ENCODE peak calls at places on chromosomes 12 and 14, in four cellular contexts. Y is K562, Z is endothelial cell of umbilical vein, C is keratinocyte. T is an unnamed sample.
A peak's percentile ranks its signal among the peaks of the same experiment; 100 is the strongest.

GRCh38 chr12:75997658-75998057 is 33.9 kb downstream of the PHLDA1 start:
- DNase-seq in Y (no peak), C (no peak), Z (peak; percentile 60), T (no peak)

GRCh38 chr12:14262771-14263511 is 102.5 kb upstream of the ATF7IP start:
- DNase-seq in C (no peak), Y (no peak), Z (no peak), T (no peak)

GRCh38 chr12:92466391-92467305 is 236.1 kb upstream of the PLEKHG7 start:
- DNase-seq in C (no peak), Z (no peak), Y (no peak), T (peak; percentile 62)

GRCh38 chr12:65779091-65779642 is 45.1 kb upstream of the HMGA2 start:
- DNase-seq in Z (peak; percentile 51), Y (no peak), C (no peak), T (peak; percentile 61)

GRCh38 chr12:124028560-124028935 is 55.5 kb downstream of the ZNF664 start:
- DNase-seq in Y (no peak), C (no peak), Z (no peak), T (no peak)

GRCh38 chr14:77790566-77791224 is 9.2 kb upstream of the ADCK1 start:
- DNase-seq in Z (no peak), C (peak; percentile 2), Y (no peak), T (no peak)

GRCh38 chr14:93019367-93019843 is 96.3 kb downstream of the ITPK1 start:
- DNase-seq in Y (no peak), Z (no peak), C (no peak), T (no peak)

GRCh38 chr14:22386924-22387775 is 201.9 kb downstream of the DAD1 start:
- DNase-seq in Y (peak; percentile 56), Z (peak; percentile 77), C (peak; percentile 17), T (peak; percentile 72)

GRCh38 chr12:20367731-20368652 is at the start of gene PDE3A:
- DNase-seq in Z (peak; percentile 92), C (no peak), Y (no peak), T (peak; percentile 73)

GRCh38 chr14:80636071-80636470 is 305.5 kb downstream of the CEP128 start:
- DNase-seq in Z (no peak), C (no peak), Y (no peak), T (peak; percentile 17)

GRCh38 chr14:104876251-104876699 is 11.2 kb downstream of the CEP170B start:
- DNase-seq in C (no peak), Z (no peak), Y (peak; percentile 86), T (peak; percentile 16)

GRCh38 chr12:102685172-102685571 is 204.8 kb upstream of the IGF1 start:
- DNase-seq in C (no peak), Z (no peak), Y (no peak), T (no peak)

GRCh38 chr14:104393199-104393897 is 186.2 kb upstream of the C14orf180 start:
- DNase-seq in C (no peak), Z (no peak), Y (no peak), T (no peak)

GRCh38 chr12:124774462-124775167 is 89.0 kb downstream of the SCARB1 start:
- DNase-seq in C (peak; percentile 49), Z (no peak), Y (no peak), T (peak; percentile 85)

GRCh38 chr12:6472491-6472890 is 2.0 kb upstream of the VAMP1 start:
- DNase-seq in C (no peak), Z (no peak), Y (no peak), T (no peak)
- H3K9me1 ChIP-seq in C (no peaks in the 10 kb centered on the region), Z (no peaks in the 10 kb centered on the region), Y (no peaks in the 10 kb centered on the region), T (peaks cover 6% of the 10 kb centered on the region)

GRCh38 chr14:103127861-103128598 is 4.8 kb downstream of the TNFAIP2 start:
- DNase-seq in Z (no peak), C (no peak), Y (no peak), T (no peak)
- H3K4me2 ChIP-seq in Z (no peak overlapping the region), C (peak overlapping the region; percentile 25), Y (no peak overlapping the region), T (no peak overlapping the region)

DNA sequence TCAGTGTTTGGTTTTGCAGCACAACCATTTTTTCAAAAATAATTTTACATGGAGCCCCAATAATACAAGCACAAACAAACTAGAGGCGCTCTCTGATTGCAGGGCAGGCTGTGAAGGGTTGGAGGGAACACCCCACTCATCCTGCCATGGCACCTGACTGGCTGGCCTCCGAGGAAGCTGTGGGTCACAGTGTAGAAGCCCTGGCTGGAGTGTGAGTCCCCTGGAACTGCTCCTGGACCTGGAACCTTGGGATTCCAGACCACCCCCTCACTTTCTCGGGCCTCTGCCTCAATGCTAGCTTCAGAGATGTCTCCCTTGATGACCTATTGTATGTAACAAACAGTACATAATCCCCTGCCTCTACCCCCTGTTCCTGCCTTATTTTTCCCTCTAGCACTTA is 14.8 kb upstream of the SERPINA12 start:
- DNase-seq in C (no peak), Y (no peak), Z (no peak), T (no peak)
- H3K9me1 ChIP-seq in C (no peaks in the 10 kb centered on the region), Y (no peaks in the 10 kb centered on the region), Z (no peaks in the 10 kb centered on the region), T (no peaks in the 10 kb centered on the region)

GRCh38 chr14:61766136-61766535 is 3.9 kb downstream of the SNAPC1 start:
- DNase-seq in Y (no peak), C (no peak), Z (peak; percentile 31), T (no peak)
- H3K4me2 ChIP-seq in Y (no peak overlapping the region), C (peak overlapping the region; percentile 95), Z (peak overlapping the region; percentile 73), T (peak overlapping the region; percentile 0)

GRCh38 chr12:94770777-94771176 is 120.4 kb upstream of the TMCC3 start:
- DNase-seq in Y (no peak), Z (no peak), C (no peak), T (no peak)

GRCh38 chr12:94771741-94772140 is 121.4 kb upstream of the TMCC3 start:
- DNase-seq in C (no peak), Z (no peak), Y (no peak), T (no peak)

GRCh38 chr12:94770397-94770759 is 120.0 kb upstream of the TMCC3 start:
- DNase-seq in Z (no peak), Y (no peak), C (no peak), T (no peak)

GRCh38 chr12:94769746-94770396 is 119.5 kb upstream of the TMCC3 start:
- DNase-seq in C (no peak), Y (no peak), Z (no peak), T (no peak)

GRCh38 chr12:94771199-94771598 is 120.8 kb upstream of the TMCC3 start:
- DNase-seq in Y (no peak), C (no peak), Z (peak; percentile 66), T (no peak)
- H3K9me1 ChIP-seq in Y (no peaks in the 10 kb centered on the region), C (no peaks in the 10 kb centered on the region), Z (no peaks in the 10 kb centered on the region), T (no peaks in the 10 kb centered on the region)

GRCh38 chr14:69879175-69880047 is at the start of gene SMOC1:
- DNase-seq in Z (peak; percentile 57), Y (peak; percentile 8), C (no peak), T (peak; percentile 79)
- H3K4me2 ChIP-seq in Z (no peak within 1 kb of the TSS), Y (no peak within 1 kb of the TSS), C (peak within 1 kb of the TSS; percentile 87), T (peak within 1 kb of the TSS; percentile 93)

DNA sequence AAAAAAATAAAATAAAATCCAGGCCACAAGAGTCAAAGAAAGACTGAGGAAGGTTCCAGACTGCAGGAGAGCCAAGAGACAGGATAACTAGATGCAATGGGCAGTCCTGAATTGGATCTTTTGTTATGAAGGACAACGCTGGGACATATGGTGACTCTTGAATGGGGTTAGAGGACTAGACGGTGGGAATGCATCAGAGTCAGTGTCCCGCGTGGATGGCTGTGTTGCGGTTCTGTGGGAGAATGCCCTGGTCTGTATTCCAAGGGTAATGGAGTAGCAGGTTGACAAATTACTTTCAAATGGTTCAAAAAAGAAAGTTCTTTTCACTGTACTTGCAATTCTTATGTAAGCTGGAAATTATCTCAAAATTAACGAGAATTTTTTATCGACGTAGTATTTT is 20.1 kb downstream of the SSH1 start:
- DNase-seq in Z (no peak), Y (no peak), C (no peak), T (no peak)
- H3K9me1 ChIP-seq in Z (no peaks in the 10 kb centered on the region), Y (no peaks in the 10 kb centered on the region), C (no peaks in the 10 kb centered on the region), T (peaks cover 37% of the 10 kb centered on the region)

GRCh38 chr12:108862588-108862959 is 5.2 kb upstream of the SSH1 start:
- DNase-seq in Y (no peak), C (no peak), Z (no peak), T (no peak)
- H3K4me2 ChIP-seq in Y (no peak overlapping the region), C (no peak overlapping the region), Z (no peak overlapping the region), T (no peak overlapping the region)

GRCh38 chr12:57147641-57147944 is 174 bp upstream of the LRP1-AS start:
- DNase-seq in Y (no peak), C (no peak), Z (peak; percentile 44), T (peak; percentile 74)
- H3K9me1 ChIP-seq in Y (no peaks in the 10 kb centered on the region), C (no peaks in the 10 kb centered on the region), Z (no peaks in the 10 kb centered on the region), T (peaks cover 52% of the 10 kb centered on the region)

GRCh38 chr12:105469182-105469581 is 138.7 kb downstream of the C12orf75 start:
- DNase-seq in C (no peak), Y (no peak), Z (no peak), T (no peak)

GRCh38 chr12:105470102-105470501 is 139.6 kb downstream of the C12orf75 start:
- DNase-seq in Y (no peak), Z (no peak), C (no peak), T (no peak)

GRCh38 chr12:105468464-105468863 is 138.0 kb downstream of the C12orf75 start:
- DNase-seq in C (no peak), Y (no peak), Z (peak; percentile 59), T (no peak)

GRCh38 chr12:105470601-105471000 is 140.1 kb downstream of the C12orf75 start:
- DNase-seq in Z (peak; percentile 78), Y (no peak), C (no peak), T (no peak)

DNA sequence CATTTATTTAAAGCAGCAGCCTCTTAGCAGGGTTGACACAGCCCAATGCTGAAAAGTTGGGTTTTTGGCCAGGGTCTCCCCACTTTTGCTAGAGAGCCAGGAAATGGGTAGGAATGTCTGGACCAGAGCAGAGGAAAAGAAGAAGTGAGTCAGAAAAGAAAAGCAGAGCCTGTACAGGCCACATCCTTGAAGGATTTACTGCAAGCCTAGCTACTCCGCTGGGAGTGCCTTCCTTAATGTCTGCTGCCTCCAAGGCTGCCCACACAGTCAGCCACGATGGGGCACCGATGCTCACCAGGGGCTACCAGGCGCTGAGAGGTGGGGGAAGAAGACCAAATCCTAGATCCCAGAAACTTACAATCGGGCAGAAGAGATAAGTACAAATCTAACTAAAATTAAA is 139.2 kb downstream of the C12orf75 start:
- DNase-seq in Z (peak; percentile 74), Y (no peak), C (no peak), T (no peak)
- H3K4me2 ChIP-seq in Z (peak overlapping the region; percentile 93), Y (no peak overlapping the region), C (no peak overlapping the region), T (no peak overlapping the region)